ENCODE peak calls at places on chromosome 21, in five cellular contexts. L is omental fat pad; Q is NAMALWA; U is HCT116; F is stimulated activated CD8-positive, alpha-beta memory T cell treated with anti-CD3 and anti-CD28 coated beads, Interleukin-15, amount 100 ng/mL, for 4 hours. Y is an unnamed sample.

GRCh38 chr21:42263591-42264131 is 44.7 kb downstream of the ABCG1 start:
- DNase-seq in F (no peak), Q (no peak), U (no peak), L (no peak), Y (peak)

GRCh38 chr21:38807481-38807880 is 1.8 kb downstream of the ETS2 start:
- DNase-seq in U (no peak), F (no peak), Q (no peak), L (no peak), Y (no peak)

GRCh38 chr21:14683021-14683420 is 136.9 kb upstream of the SAMSN1 start:
- DNase-seq in Q (no peak), F (no peak), U (no peak), L (no peak), Y (no peak)

GRCh38 chr21:32114434-32115063 is 164.3 kb downstream of the MIS18A start:
- DNase-seq in Q (no peak), L (no peak), F (no peak), U (no peak), Y (no peak)

GRCh38 chr21:29181799-29182470 is 51.5 kb downstream of the MAP3K7CL start:
- DNase-seq in Q (no peak), L (no peak), U (peak), F (no peak), Y (no peak)

GRCh38 chr21:40531016-40531415 is 315.9 kb downstream of the DSCAM start:
- DNase-seq in F (no peak), U (no peak), Q (no peak), L (no peak), Y (no peak)

GRCh38 chr21:39610705-39611104 is 2.0 kb upstream of the B3GALT5 start:
- DNase-seq in F (no peak), Q (no peak), U (no peak), L (no peak), Y (no peak)

GRCh38 chr21:45471229-45472052 is 66.5 kb downstream of the COL18A1 start:
- DNase-seq in L (no peak), Q (no peak), F (no peak), U (no peak), Y (no peak)

GRCh38 chr21:45265721-45266517 is 21.8 kb downstream of the POFUT2 start:
- DNase-seq in U (no peak), F (no peak), Q (no peak), L (no peak), Y (no peak)

GRCh38 chr21:36929622-36930021 is 36.8 kb downstream of the HLCS start:
- DNase-seq in U (no peak), Q (no peak), L (no peak), F (no peak), Y (no peak)

GRCh38 chr21:37071561-37072238 is 1.2 kb downstream of the PIGP start:
- DNase-seq in Q (peak), L (no peak), F (no peak), U (no peak), Y (peak)

GRCh38 chr21:42636535-42636914 is 16.9 kb upstream of the PDE9A start:
- DNase-seq in F (no peak), U (no peak), Q (no peak), L (no peak), Y (no peak)

GRCh38 chr21:45302082-45303061 is 14.7 kb upstream of the POFUT2 start:
- DNase-seq in L (no peak), Q (no peak), F (peak), U (no peak), Y (peak)

GRCh38 chr21:36437745-36438128 is 42.2 kb downstream of the CLDN14 start:
- DNase-seq in U (no peak), Q (no peak), L (no peak), F (no peak), Y (no peak)

GRCh38 chr21:33866851-33867250 is 48.8 kb downstream of the ATP5PO start:
- DNase-seq in F (no peak), L (no peak), Q (no peak), U (no peak), Y (no peak)

GRCh38 chr21:40546657-40547056 is 300.3 kb downstream of the DSCAM start:
- DNase-seq in U (no peak), F (no peak), L (no peak), Q (no peak), Y (no peak)

GRCh38 chr21:38766987-38767722 is 38.6 kb upstream of the ETS2 start:
- DNase-seq in Q (peak), F (peak), L (no peak), U (no peak), Y (no peak)

GRCh38 chr21:37451446-37451845 is 84.9 kb downstream of the DYRK1A start:
- DNase-seq in Q (no peak), F (no peak), L (no peak), U (no peak), Y (peak)

GRCh38 chr21:15130751-15131150 is 66.0 kb upstream of the NRIP1 start:
- DNase-seq in U (no peak), L (no peak), F (no peak), Q (no peak), Y (no peak)

GRCh38 chr21:25079053-25079452 is 528.2 kb downstream of the MRPL39 start:
- DNase-seq in Q (peak), L (no peak), F (no peak), U (no peak), Y (no peak)

GRCh38 chr21:28309596-28309995 is 683.1 kb downstream of the LTN1 start:
- DNase-seq in Q (no peak), L (no peak), F (no peak), U (no peak), Y (no peak)

GRCh38 chr21:28516996-28517592 is 475.6 kb downstream of the LTN1 start:
- DNase-seq in U (no peak), Q (peak), F (peak), L (no peak), Y (no peak)

GRCh38 chr21:43297989-43298388 is 128.9 kb downstream of the SIK1 start:
- DNase-seq in F (no peak), Q (no peak), U (no peak), L (no peak), Y (no peak)

GRCh38 chr21:36909901-36910561 is 56.4 kb downstream of the HLCS start:
- DNase-seq in L (no peak), Q (no peak), U (peak), F (no peak), Y (no peak)

GRCh38 chr21:21458124-21458631 is 460.0 kb downstream of the NCAM2 start:
- DNase-seq in L (no peak), F (no peak), Q (no peak), U (no peak), Y (peak)

GRCh38 chr21:46084041-46084561 is 13.8 kb upstream of the COL6A2 start:
- DNase-seq in F (no peak), Q (no peak), U (no peak), L (no peak), Y (no peak)

GRCh38 chr21:26840912-26841311 is 4.3 kb downstream of the ADAMTS1 start:
- DNase-seq in F (no peak), U (no peak), Q (no peak), L (no peak), Y (no peak)

GRCh38 chr21:15437873-15438272 is 291.9 kb upstream of the USP25 start:
- DNase-seq in F (no peak), U (no peak), L (no peak), Q (no peak), Y (no peak)

GRCh38 chr21:28419110-28419509 is 573.6 kb downstream of the LTN1 start:
- DNase-seq in Q (no peak), L (no peak), U (no peak), F (no peak), Y (no peak)